ENCODE peak calls at places on chromosome 1, in nine cellular contexts. G is lung microvascular endothelial cell; I is effector memory CD8-positive, alpha-beta T cell; X is nephron progenitor cell; T is LoVo; W is astrocyte of the spinal cord; H is mucosa of gallbladder; S is RPMI8226; A is T47D. E is an unnamed sample.

GRCh38 chr1:38292969-38293368 is 246.4 kb upstream of the POU3F1 start:
- DNase-seq in G (no peak), I (no peak), X (no peak), T (no peak), W (no peak), H (no peak), S (no peak), A (no peak), E (no peak)

GRCh38 chr1:107750364-107750959 is 214.5 kb downstream of the VAV3 start:
- DNase-seq in G (peak), I (no peak), X (peak), T (peak), W (peak), H (peak), S (peak), A (peak), E (peak)

GRCh38 chr1:221439008-221439733 is 302.7 kb downstream of the DUSP10 start:
- DNase-seq in G (peak), I (peak), X (no peak), T (peak), W (peak), H (no peak), S (no peak), A (no peak), E (peak)

GRCh38 chr1:184480711-184481110 is 93.9 kb downstream of the C1orf21 start:
- DNase-seq in G (no peak), I (no peak), X (no peak), T (no peak), W (no peak), H (no peak), S (no peak), A (no peak), E (no peak)

GRCh38 chr1:236009857-236010256 is 55.0 kb downstream of the NID1 start:
- DNase-seq in G (peak), I (no peak), X (no peak), T (no peak), W (peak), H (no peak), S (no peak), A (no peak), E (no peak)

GRCh38 chr1:77605246-77606026 is 77.0 kb downstream of the ZZZ3 start:
- DNase-seq in G (peak), I (no peak), X (no peak), T (peak), W (peak), H (peak), S (peak), A (peak), E (no peak)

GRCh38 chr1:162074548-162074947 is 5.1 kb downstream of the NOS1AP start:
- DNase-seq in G (no peak), I (no peak), X (no peak), T (peak), W (no peak), H (no peak), S (no peak), A (peak), E (no peak)

GRCh38 chr1:42732126-42732680 is 7.8 kb downstream of the CLDN19 start:
- DNase-seq in G (no peak), I (no peak), X (no peak), T (no peak), W (no peak), H (no peak), S (no peak), A (no peak), E (no peak)

GRCh38 chr1:224067621-224068457 is 46.1 kb upstream of the FBXO28 start:
- DNase-seq in G (peak), I (no peak), X (no peak), T (peak), W (peak), H (no peak), S (no peak), A (no peak), E (no peak)